ENCODE peak calls at places on chromosome 18, in eight cellular contexts. X is dorsolateral prefrontal cortex; V is kidney glomerular epithelial cell; O is K562; Q is iPS-NIHi11; G is naive B cell; J is G401; F is effector memory CD8-positive, alpha-beta T cell. E is an unnamed sample.

GRCh38 chr18:62865498-62865897 is 150.2 kb downstream of the PHLPP1 start:
- DNase-seq in X (no peak), V (no peak), O (no peak), Q (no peak), G (no peak), J (no peak), F (no peak), E (no peak)

GRCh38 chr18:5451130-5451529 is 92.7 kb downstream of the EPB41L3 start:
- DNase-seq in X (no peak), V (no peak), O (no peak), Q (no peak), G (no peak), J (no peak), F (no peak), E (peak; percentile 34)

GRCh38 chr18:5294113-5294617 is 1.4 kb downstream of the ZBTB14 start:
- DNase-seq in X (no peak), V (no peak), O (no peak), Q (peak; percentile 38), G (no peak), J (no peak), F (no peak), E (no peak)

GRCh38 chr18:76430636-76431035 is 64.4 kb downstream of the ZNF516 start:
- DNase-seq in X (no peak), V (no peak), O (no peak), Q (no peak), G (no peak), J (no peak), F (no peak), E (no peak)

GRCh38 chr18:12291161-12291560 is 16.9 kb upstream of the TUBB6 start:
- DNase-seq in X (no peak), V (no peak), O (no peak), Q (no peak), G (no peak), J (no peak), F (no peak), E (no peak)

GRCh38 chr18:55430026-55430425 is 158.0 kb downstream of the TCF4 start:
- DNase-seq in X (no peak), V (no peak), O (no peak), Q (no peak), G (no peak), J (no peak), F (no peak), E (no peak)

GRCh38 chr18:53153281-53153680 is 813.3 kb downstream of the DCC start:
- DNase-seq in X (no peak), V (no peak), O (no peak), Q (peak; percentile 34), G (no peak), J (no peak), F (no peak), E (no peak)

GRCh38 chr18:34224423-34225217 is at the start of gene NOL4:
- DNase-seq in X (peak; percentile 89), V (peak; percentile 45), O (no peak), Q (peak; percentile 91), G (no peak), J (peak; percentile 97), F (no peak), E (peak; percentile 97)